ENCODE peak calls at places on chromosomes 4 and X, in six cellular contexts. One of them, this sample, is unnamed. For H3K36me3, the result is how much of the 10 kb centered on the place peaks cover.

GRCh38 chrX:149950681-149951080 is 12.4 kb upstream of the EOLA2 start:
- DNase-seq in body of pancreas: peak
- DNase-seq in ovary: no peak
- DNase-seq in heart left ventricle: no peak
- DNase-seq in prostate gland: peak
- DNase-seq in uterus: no peak
- DNase-seq in this sample: peak

GRCh38 chr4:41468122-41468521 is 69.8 kb upstream of the LIMCH1 start:
- DNase-seq in body of pancreas: no peak
- DNase-seq in ovary: no peak
- DNase-seq in heart left ventricle: no peak
- DNase-seq in prostate gland: no peak
- DNase-seq in uterus: no peak
- DNase-seq in this sample: no peak

GRCh38 chr4:123488916-123489315 is 92.3 kb downstream of the SPRY1 start:
- DNase-seq in body of pancreas: no peak
- DNase-seq in ovary: no peak
- DNase-seq in heart left ventricle: no peak
- DNase-seq in prostate gland: no peak
- DNase-seq in uterus: no peak
- DNase-seq in this sample: no peak

GRCh38 chr4:130689182-130689581 is 1593.2 kb downstream of the C4orf33 start:
- DNase-seq in body of pancreas: no peak
- DNase-seq in ovary: no peak
- DNase-seq in heart left ventricle: no peak
- DNase-seq in prostate gland: no peak
- DNase-seq in uterus: no peak
- DNase-seq in this sample: no peak

GRCh38 chrX:54067741-54068140 is 23.5 kb upstream of the PHF8 start:
- DNase-seq in body of pancreas: no peak
- DNase-seq in ovary: no peak
- DNase-seq in heart left ventricle: no peak
- DNase-seq in prostate gland: no peak
- DNase-seq in uterus: no peak
- DNase-seq in this sample: no peak

GRCh38 chr4:16750216-16750615 is 148.2 kb downstream of the LDB2 start:
- DNase-seq in body of pancreas: no peak
- DNase-seq in ovary: no peak
- DNase-seq in heart left ventricle: no peak
- DNase-seq in prostate gland: no peak
- DNase-seq in uterus: no peak
- DNase-seq in this sample: no peak

GRCh38 chrX:137051978-137052640 is 18.3 kb upstream of the GPR101 start:
- DNase-seq in body of pancreas: peak
- DNase-seq in ovary: peak
- DNase-seq in heart left ventricle: peak
- DNase-seq in prostate gland: peak
- DNase-seq in uterus: peak
- DNase-seq in this sample: peak

GRCh38 chrX:74445099-74445498 is 23.8 kb downstream of the SLC16A2 start:
- DNase-seq in body of pancreas: no peak
- DNase-seq in ovary: no peak
- DNase-seq in heart left ventricle: no peak
- DNase-seq in prostate gland: no peak
- DNase-seq in uterus: no peak
- DNase-seq in this sample: no peak

GRCh38 chr4:118270492-118270891 is 82.3 kb downstream of the PRSS12 start:
- DNase-seq in body of pancreas: no peak
- DNase-seq in ovary: no peak
- DNase-seq in heart left ventricle: no peak
- DNase-seq in prostate gland: no peak
- DNase-seq in uterus: no peak
- DNase-seq in this sample: no peak

GRCh38 chr4:140818433-140818832 is 62.2 kb upstream of the TBC1D9 start:
- DNase-seq in body of pancreas: no peak
- DNase-seq in ovary: no peak
- DNase-seq in heart left ventricle: no peak
- DNase-seq in prostate gland: no peak
- DNase-seq in uterus: no peak
- DNase-seq in this sample: no peak

GRCh38 chr4:100041646-100042045 is 91.6 kb upstream of the H2AZ1 start:
- DNase-seq in body of pancreas: no peak
- DNase-seq in ovary: no peak
- DNase-seq in heart left ventricle: no peak
- DNase-seq in prostate gland: no peak
- DNase-seq in uterus: no peak
- DNase-seq in this sample: no peak

GRCh38 chrX:100995469-100995868 is 26.0 kb downstream of the ARL13A start:
- DNase-seq in body of pancreas: no peak
- DNase-seq in ovary: no peak
- DNase-seq in heart left ventricle: no peak
- DNase-seq in prostate gland: no peak
- DNase-seq in uterus: no peak
- DNase-seq in this sample: no peak

GRCh38 chr4:145921231-145921630 is 17.4 kb downstream of the ZNF827 start:
- DNase-seq in body of pancreas: no peak
- DNase-seq in ovary: no peak
- DNase-seq in heart left ventricle: no peak
- DNase-seq in prostate gland: no peak
- DNase-seq in uterus: no peak
- DNase-seq in this sample: no peak

GRCh38 chr4:156956359-156956758 is 15.2 kb downstream of the PDGFC start:
- DNase-seq in body of pancreas: no peak
- DNase-seq in ovary: no peak
- DNase-seq in heart left ventricle: no peak
- DNase-seq in prostate gland: no peak
- DNase-seq in uterus: no peak
- DNase-seq in this sample: no peak

GRCh38 chrX:48498374-48498809 is 10.4 kb upstream of the PORCN start:
- DNase-seq in body of pancreas: no peak
- DNase-seq in ovary: no peak
- DNase-seq in heart left ventricle: no peak
- DNase-seq in prostate gland: no peak
- DNase-seq in uterus: no peak
- DNase-seq in this sample: no peak

GRCh38 chr4:7411896-7412585 is 22.7 kb downstream of the PSAPL1 start:
- DNase-seq in body of pancreas: peak
- DNase-seq in ovary: no peak
- DNase-seq in heart left ventricle: no peak
- DNase-seq in prostate gland: no peak
- DNase-seq in uterus: peak
- DNase-seq in this sample: no peak

GRCh38 chrX:40326186-40326965 is 228.6 kb upstream of the BCOR start:
- DNase-seq in body of pancreas: no peak
- DNase-seq in ovary: no peak
- DNase-seq in heart left ventricle: no peak
- DNase-seq in prostate gland: no peak
- DNase-seq in uterus: no peak
- DNase-seq in this sample: no peak

GRCh38 chrX:24684048-24684447 is 9.7 kb upstream of the POLA1 start:
- DNase-seq in body of pancreas: no peak
- DNase-seq in ovary: no peak
- DNase-seq in heart left ventricle: no peak
- DNase-seq in prostate gland: no peak
- DNase-seq in uterus: no peak
- DNase-seq in this sample: no peak

DNA sequence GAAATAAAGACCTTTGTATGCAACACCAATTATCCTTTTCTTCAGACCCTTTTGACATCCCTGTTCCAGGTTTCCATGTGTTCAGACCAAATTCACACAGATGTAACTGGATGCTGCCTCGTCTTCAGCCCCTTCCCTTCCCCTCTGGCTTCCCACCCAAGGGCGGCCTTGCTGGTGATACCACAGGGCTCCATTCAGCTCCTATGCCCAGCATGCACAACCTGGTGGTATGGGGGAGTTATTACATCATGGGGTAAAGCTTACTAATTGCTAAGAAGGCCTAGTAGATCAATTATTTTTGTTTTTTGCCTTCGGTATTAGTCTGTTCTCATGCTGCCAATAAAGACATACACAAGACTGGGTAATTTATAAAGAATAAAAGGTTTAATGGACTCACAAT is 317.0 kb upstream of the CXXC4 start:
- DNase-seq in body of pancreas: no peak
- DNase-seq in ovary: no peak
- DNase-seq in heart left ventricle: no peak
- DNase-seq in prostate gland: no peak
- DNase-seq in uterus: no peak
- DNase-seq in this sample: no peak
- TF ChIP-seq POLR2A in body of pancreas: no peak
- TF ChIP-seq POLR2A in ovary: no peak
- TF ChIP-seq POLR2A in heart left ventricle: no peak
- TF ChIP-seq POLR2A in prostate gland: no peak
- TF ChIP-seq POLR2A in uterus: no peak
- TF ChIP-seq POLR2A in this sample: no peak

DNA sequence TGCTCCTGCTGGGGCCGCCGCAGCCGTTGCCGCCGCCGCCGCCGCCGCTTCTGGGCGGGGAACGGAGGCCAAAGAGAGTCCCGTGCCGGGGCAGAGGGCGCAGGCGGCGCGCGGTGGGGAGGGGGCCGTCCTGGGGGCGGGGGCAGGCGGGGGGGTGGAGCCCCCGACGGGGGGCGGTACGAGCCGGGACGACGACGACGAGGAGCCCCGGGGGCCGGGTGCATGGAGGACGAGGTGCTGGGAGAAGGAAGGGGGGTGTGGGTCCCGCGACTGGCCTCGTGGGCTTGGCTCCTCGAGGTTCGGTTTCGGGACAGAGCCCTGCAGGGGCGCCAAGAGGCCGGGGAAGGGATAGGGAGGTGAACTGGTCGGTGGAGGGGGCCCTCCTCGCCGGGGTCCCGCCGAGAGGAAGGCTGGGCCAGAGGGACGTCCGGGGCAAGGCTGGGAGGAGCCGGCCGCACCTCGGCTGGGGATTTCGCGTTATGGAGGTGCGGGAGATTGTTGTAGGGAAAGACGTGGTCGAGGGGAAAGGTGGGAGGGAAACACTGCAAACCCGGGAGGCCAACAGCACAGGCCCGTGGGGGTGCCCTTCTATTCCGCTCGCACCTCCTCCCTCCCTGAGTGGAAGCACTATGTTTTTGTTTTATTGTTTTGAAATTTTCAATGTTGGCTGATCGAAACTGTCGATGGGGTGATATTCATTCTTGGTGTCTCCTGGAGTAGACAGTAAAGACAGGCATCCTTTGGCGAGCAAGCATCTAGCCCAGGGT is 1.9 kb downstream of the BCORL1 start:
- DNase-seq in body of pancreas: peak
- DNase-seq in ovary: peak
- DNase-seq in heart left ventricle: peak
- DNase-seq in prostate gland: no peak
- DNase-seq in uterus: peak
- DNase-seq in this sample: peak
- H3K4me3 ChIP-seq in body of pancreas: no peak
- H3K4me3 ChIP-seq in ovary: no peak
- H3K4me3 ChIP-seq in heart left ventricle: no peak
- H3K4me3 ChIP-seq in prostate gland: no peak
- H3K4me3 ChIP-seq in uterus: peak
- H3K4me3 ChIP-seq in this sample: peak

DNA sequence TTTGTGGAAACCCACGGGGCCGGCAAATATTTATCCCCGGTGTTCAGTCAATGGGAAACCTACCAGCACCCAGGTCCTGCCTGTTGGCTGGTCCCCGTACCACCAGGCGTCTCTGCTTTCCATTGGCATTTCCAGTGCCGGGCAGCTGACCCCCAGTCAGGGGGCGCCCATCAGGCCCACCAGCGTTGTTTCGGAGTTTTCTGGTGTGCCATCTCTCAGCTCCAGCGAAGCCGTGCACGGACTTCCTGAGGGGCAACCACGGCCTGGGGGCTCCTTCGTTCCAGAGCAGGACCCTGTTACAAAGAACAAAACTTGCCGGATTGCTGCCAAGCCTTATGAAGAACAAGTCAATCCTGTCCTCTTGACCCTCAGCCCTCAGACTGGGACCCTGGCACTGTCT is 32.7 kb downstream of the BCORL1 start:
- DNase-seq in body of pancreas: no peak
- DNase-seq in ovary: no peak
- DNase-seq in heart left ventricle: no peak
- DNase-seq in prostate gland: no peak
- DNase-seq in uterus: no peak
- DNase-seq in this sample: no peak
- H3K36me3 ChIP-seq in body of pancreas: under half
- H3K36me3 ChIP-seq in ovary: under half
- H3K36me3 ChIP-seq in heart left ventricle: under half
- H3K36me3 ChIP-seq in prostate gland: under half
- H3K36me3 ChIP-seq in uterus: under half
- H3K36me3 ChIP-seq in this sample: under half

GRCh38 chr4:38857354-38858096 is 908 bp upstream of the TLR6 start:
- DNase-seq in body of pancreas: peak
- DNase-seq in ovary: no peak
- DNase-seq in heart left ventricle: peak
- DNase-seq in prostate gland: peak
- DNase-seq in uterus: peak
- DNase-seq in this sample: no peak
- TF ChIP-seq POLR2A in body of pancreas: no peak
- TF ChIP-seq POLR2A in ovary: no peak
- TF ChIP-seq POLR2A in heart left ventricle: no peak
- TF ChIP-seq POLR2A in prostate gland: no peak
- TF ChIP-seq POLR2A in uterus: no peak
- TF ChIP-seq POLR2A in this sample: no peak

GRCh38 chrX:115892787-115893671 is 277.5 kb upstream of the AGTR2 start:
- DNase-seq in body of pancreas: no peak
- DNase-seq in ovary: peak
- DNase-seq in heart left ventricle: no peak
- DNase-seq in prostate gland: no peak
- DNase-seq in uterus: peak
- DNase-seq in this sample: no peak

GRCh38 chrX:115892056-115892708 is 278.4 kb upstream of the AGTR2 start:
- DNase-seq in body of pancreas: no peak
- DNase-seq in ovary: no peak
- DNase-seq in heart left ventricle: no peak
- DNase-seq in prostate gland: no peak
- DNase-seq in uterus: no peak
- DNase-seq in this sample: no peak

GRCh38 chrX:115895678-115896329 is 274.7 kb upstream of the AGTR2 start:
- DNase-seq in body of pancreas: no peak
- DNase-seq in ovary: no peak
- DNase-seq in heart left ventricle: no peak
- DNase-seq in prostate gland: no peak
- DNase-seq in uterus: no peak
- DNase-seq in this sample: no peak

GRCh38 chrX:115896362-115896761 is 274.2 kb upstream of the AGTR2 start:
- DNase-seq in body of pancreas: no peak
- DNase-seq in ovary: no peak
- DNase-seq in heart left ventricle: no peak
- DNase-seq in prostate gland: no peak
- DNase-seq in uterus: no peak
- DNase-seq in this sample: no peak

DNA sequence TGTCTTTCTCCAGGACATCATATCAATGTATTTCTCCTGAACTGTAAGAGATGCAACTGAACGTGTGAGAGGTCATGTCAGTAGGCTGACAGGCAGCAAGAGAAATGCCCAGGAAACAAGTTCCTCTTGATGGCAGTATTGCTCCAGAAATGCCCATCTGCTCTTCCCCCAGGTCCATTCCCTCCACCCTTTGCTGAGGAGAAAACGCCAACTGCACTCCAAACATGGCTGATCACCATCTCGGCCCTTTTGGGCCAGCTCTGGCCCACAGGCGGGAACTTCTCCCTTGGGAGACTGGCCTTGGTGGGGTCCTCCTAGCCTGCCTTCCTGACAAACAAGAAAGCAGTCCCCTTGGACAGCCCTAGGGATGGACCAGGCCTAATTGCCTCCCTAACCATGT is 276.5 kb upstream of the AGTR2 start:
- DNase-seq in body of pancreas: no peak
- DNase-seq in ovary: no peak
- DNase-seq in heart left ventricle: no peak
- DNase-seq in prostate gland: no peak
- DNase-seq in uterus: no peak
- DNase-seq in this sample: no peak
- H3K4me3 ChIP-seq in body of pancreas: no peak
- H3K4me3 ChIP-seq in ovary: no peak
- H3K4me3 ChIP-seq in heart left ventricle: no peak
- H3K4me3 ChIP-seq in prostate gland: no peak
- H3K4me3 ChIP-seq in uterus: no peak
- H3K4me3 ChIP-seq in this sample: no peak

This sample was measured in testis.